ENCODE peak calls at places on chromosome 2, in five cellular contexts. W is foreskin fibroblast, S is PC-3, K is astrocyte of the cerebellum, G is AG10803. H is an unnamed sample.

GRCh38 chr2:23499419-23499818 is 114.4 kb downstream of the KLHL29 start:
- DNase-seq in W (no peak), S (no peak), K (no peak), G (no peak), H (no peak)

GRCh38 chr2:85326946-85327756 is 638 bp downstream of the TGOLN2 start:
- DNase-seq in W (no peak), S (peak), K (no peak), G (peak), H (no peak)

GRCh38 chr2:26925100-26925791 is 45.2 kb upstream of the MAPRE3 start:
- DNase-seq in W (no peak), S (no peak), K (no peak), G (peak), H (no peak)

GRCh38 chr2:54161660-54162059 is 46.2 kb downstream of the ACYP2 start:
- DNase-seq in W (no peak), S (peak), K (no peak), G (no peak), H (no peak)

GRCh38 chr2:222899413-222900181 is 38.8 kb downstream of the ACSL3 start:
- DNase-seq in W (no peak), S (no peak), K (no peak), G (no peak), H (no peak)

GRCh38 chr2:673615-674318 is 3.4 kb downstream of the TMEM18 start:
- DNase-seq in W (peak), S (peak), K (no peak), G (peak), H (no peak)

GRCh38 chr2:111698743-111699554 is 185.0 kb downstream of the ANAPC1 start:
- DNase-seq in W (peak), S (peak), K (peak), G (peak), H (peak)

GRCh38 chr2:1701556-1702185 is 42.6 kb downstream of the PXDN start:
- DNase-seq in W (no peak), S (peak), K (no peak), G (no peak), H (no peak)

GRCh38 chr2:155908567-155908966 is 424.0 kb downstream of the NR4A2 start:
- DNase-seq in W (no peak), S (no peak), K (no peak), G (no peak), H (no peak)

GRCh38 chr2:68216454-68217310 is 35.6 kb downstream of the PPP3R1 start:
- DNase-seq in W (no peak), S (no peak), K (no peak), G (peak), H (no peak)

GRCh38 chr2:240818543-240819403 is 1.2 kb downstream of the KIF1A start:
- DNase-seq in W (no peak), S (no peak), K (no peak), G (no peak), H (no peak)

GRCh38 chr2:9378433-9379371 is 44.6 kb downstream of the ITGB1BP1 start:
- DNase-seq in W (peak), S (peak), K (no peak), G (peak), H (no peak)

GRCh38 chr2:172096661-172097547 is 5.8 kb downstream of the DLX2 start:
- DNase-seq in W (peak), S (peak), K (no peak), G (peak), H (no peak)

GRCh38 chr2:15040429-15041084 is 408.0 kb downstream of the LRATD1 start:
- DNase-seq in W (no peak), S (no peak), K (no peak), G (no peak), H (no peak)

GRCh38 chr2:98487806-98488189 is 43.1 kb downstream of the INPP4A start:
- DNase-seq in W (no peak), S (peak), K (no peak), G (no peak), H (no peak)

GRCh38 chr2:172333206-172333605 is 94.2 kb upstream of the ITGA6 start:
- DNase-seq in W (no peak), S (no peak), K (peak), G (no peak), H (no peak)

GRCh38 chr2:54565551-54565950 is 109.4 kb downstream of the SPTBN1 start:
- DNase-seq in W (no peak), S (no peak), K (no peak), G (no peak), H (no peak)

GRCh38 chr2:136407952-136408318 is 290.0 kb upstream of the CXCR4 start:
- DNase-seq in W (no peak), S (no peak), K (no peak), G (no peak), H (no peak)

GRCh38 chr2:53569957-53570727 is 197.5 kb upstream of the CHAC2 start:
- DNase-seq in W (no peak), S (peak), K (no peak), G (no peak), H (no peak)

GRCh38 chr2:187709063-187709462 is 154.8 kb upstream of the TFPI start:
- DNase-seq in W (no peak), S (no peak), K (no peak), G (no peak), H (no peak)

GRCh38 chr2:130785466-130786055 is 30.2 kb downstream of the AMER3 start:
- DNase-seq in W (no peak), S (no peak), K (no peak), G (no peak), H (no peak)

GRCh38 chr2:100281521-100282438 is 40.5 kb downstream of the LONRF2 start:
- DNase-seq in W (no peak), S (no peak), K (no peak), G (no peak), H (no peak)

GRCh38 chr2:26922638-26923466 is 47.6 kb upstream of the MAPRE3 start:
- DNase-seq in W (no peak), S (peak), K (peak), G (peak), H (no peak)

GRCh38 chr2:171297951-171298350 is 135.8 kb downstream of the METTL8 start:
- DNase-seq in W (peak), S (no peak), K (no peak), G (peak), H (peak)

GRCh38 chr2:166959556-166959955 is 71.3 kb downstream of the XIRP2 start:
- DNase-seq in W (no peak), S (no peak), K (no peak), G (no peak), H (no peak)

GRCh38 chr2:108133457-108133856 is 106.3 kb upstream of the SULT1C3 start:
- DNase-seq in W (no peak), S (no peak), K (no peak), G (no peak), H (no peak)

GRCh38 chr2:239455436-239456203 is 54.8 kb upstream of the HDAC4 start:
- DNase-seq in W (no peak), S (no peak), K (no peak), G (no peak), H (no peak)

GRCh38 chr2:88452980-88453582 is 588 bp upstream of the FOXI3 start:
- DNase-seq in W (peak), S (no peak), K (no peak), G (no peak), H (no peak)

GRCh38 chr2:29260151-29260772 is 145.0 kb downstream of the CLIP4 start:
- DNase-seq in W (peak), S (peak), K (peak), G (peak), H (no peak)

GRCh38 chr2:151840216-151840691 is 12.0 kb upstream of the ARL5A start:
- DNase-seq in W (no peak), S (no peak), K (no peak), G (no peak), H (no peak)

GRCh38 chr2:136068828-136069227 is 49.1 kb downstream of the CXCR4 start:
- DNase-seq in W (no peak), S (no peak), K (no peak), G (no peak), H (no peak)

GRCh38 chr2:236503583-236503982 is 66.0 kb upstream of the ACKR3 start:
- DNase-seq in W (no peak), S (no peak), K (no peak), G (no peak), H (no peak)

GRCh38 chr2:236505648-236506047 is 64.0 kb upstream of the ACKR3 start:
- DNase-seq in W (no peak), S (no peak), K (no peak), G (no peak), H (no peak)

GRCh38 chr2:236505071-236505470 is 64.6 kb upstream of the ACKR3 start:
- DNase-seq in W (no peak), S (no peak), K (no peak), G (no peak), H (no peak)

GRCh38 chr2:236510049-236510448 is 59.6 kb upstream of the ACKR3 start:
- DNase-seq in W (no peak), S (no peak), K (no peak), G (no peak), H (no peak)

GRCh38 chr2:236507393-236508085 is 62.1 kb upstream of the ACKR3 start:
- DNase-seq in W (no peak), S (no peak), K (peak), G (peak), H (no peak)
- H3K4me3 ChIP-seq in W (peak), S (no peak), K (peak), G (peak), H (peak)

GRCh38 chr2:119491776-119492525 is 32.3 kb downstream of the SCTR start:
- DNase-seq in W (peak), S (peak), K (peak), G (peak), H (peak)

GRCh38 chr2:119494163-119494790 is 30.0 kb downstream of the SCTR start:
- DNase-seq in W (no peak), S (no peak), K (no peak), G (no peak), H (no peak)

GRCh38 chr2:119490653-119491195 is 33.6 kb downstream of the SCTR start:
- DNase-seq in W (no peak), S (no peak), K (no peak), G (no peak), H (peak)

GRCh38 chr2:119496682-119497081 is 27.6 kb downstream of the SCTR start:
- DNase-seq in W (no peak), S (no peak), K (no peak), G (no peak), H (no peak)

GRCh38 chr2:119495948-119496347 is 28.3 kb downstream of the SCTR start:
- DNase-seq in W (no peak), S (no peak), K (no peak), G (no peak), H (no peak)
- TF ChIP-seq CTCF in W (no peak), S (no peak), K (no peak), G (no peak), H (peak)

GRCh38 chr2:160077912-160078585 is 15.6 kb upstream of the PLA2R1 start:
- DNase-seq in W (no peak), S (peak), K (no peak), G (no peak), H (peak)
- H3K4me3 ChIP-seq in W (no peak), S (no peak), K (no peak), G (no peak), H (no peak)

GRCh38 chr2:16774980-16775963 is 109.6 kb upstream of the CYRIA start:
- DNase-seq in W (no peak), S (no peak), K (no peak), G (no peak), H (no peak)
- TF ChIP-seq CTCF in W (no peak), S (no peak), K (peak), G (peak), H (no peak)

DNA sequence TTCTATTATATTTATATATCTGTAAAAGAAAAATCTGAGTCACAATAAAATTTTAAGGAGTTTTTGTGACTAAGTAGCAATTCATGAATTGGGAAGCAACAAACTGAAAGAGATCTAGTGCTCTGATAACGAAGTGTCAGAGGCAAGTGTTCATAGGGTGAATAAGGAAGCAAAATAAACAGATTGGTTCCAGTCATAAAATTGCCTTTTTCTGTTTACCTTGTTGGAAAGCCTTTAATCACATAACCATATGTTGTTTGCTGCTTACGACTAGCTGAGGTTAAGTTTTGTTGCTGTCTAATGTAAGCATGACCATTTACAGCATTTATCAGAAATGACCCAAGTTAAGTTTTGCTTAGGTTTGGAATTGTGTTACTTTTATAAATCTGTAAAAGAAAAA is 358.9 kb downstream of the ARL6IP6 start:
- DNase-seq in W (no peak), S (peak), K (no peak), G (no peak), H (no peak)
- H3K4me3 ChIP-seq in W (no peak), S (no peak), K (no peak), G (no peak), H (no peak)

GRCh38 chr2:10819714-10820314 is 7.2 kb upstream of the PDIA6 start:
- DNase-seq in W (no peak), S (no peak), K (no peak), G (no peak), H (no peak)

GRCh38 chr2:10814571-10815331 is 2.2 kb upstream of the PDIA6 start:
- DNase-seq in W (no peak), S (peak), K (no peak), G (no peak), H (no peak)

GRCh38 chr2:10820562-10820961 is 8.0 kb upstream of the PDIA6 start:
- DNase-seq in W (no peak), S (no peak), K (no peak), G (no peak), H (no peak)

GRCh38 chr2:10818986-10819385 is 6.4 kb upstream of the PDIA6 start:
- DNase-seq in W (no peak), S (no peak), K (no peak), G (no peak), H (no peak)

GRCh38 chr2:10817413-10817812 is 4.8 kb upstream of the PDIA6 start:
- DNase-seq in W (no peak), S (peak), K (no peak), G (no peak), H (no peak)
- TF ChIP-seq CTCF in W (peak), S (peak), K (peak), G (peak), H (peak)

GRCh38 chr2:19359456-19359855 is 1.0 kb upstream of the OSR1 start:
- DNase-seq in W (no peak), S (peak), K (no peak), G (no peak), H (no peak)
- H3K4me3 ChIP-seq in W (no peak), S (peak), K (no peak), G (no peak), H (no peak)

GRCh38 chr2:47346669-47347068 is 56.3 kb upstream of the MSH2 start:
- DNase-seq in W (no peak), S (no peak), K (no peak), G (no peak), H (no peak)
- TF ChIP-seq CTCF in W (no peak), S (no peak), K (no peak), G (no peak), H (no peak)

GRCh38 chr2:132037527-132038178 is 124.1 kb downstream of the ANKRD30BL start:
- DNase-seq in W (no peak), S (no peak), K (no peak), G (no peak), H (no peak)
- H3K4me3 ChIP-seq in W (peak), S (peak), K (peak), G (peak), H (peak)